ENCODE peak calls at places on chromosomes 6 and 20, in six cellular contexts. One of them, this sample, is unnamed.

GRCh38 chr6:141203902-141204575 is 928.7 kb upstream of the GJE1 start:
- DNase-seq in CD8-positive, alpha-beta memory T cell: no peak
- DNase-seq in uterus: no peak
- DNase-seq in lower lobe of right lung: no peak
- DNase-seq in CD4-positive, CD25-positive, alpha-beta regulatory T cell: no peak
- DNase-seq in sigmoid colon: no peak
- DNase-seq in this sample: no peak

GRCh38 chr6:2839195-2839981 is 2.3 kb downstream of the SERPINB1 start:
- DNase-seq in CD8-positive, alpha-beta memory T cell: no peak
- DNase-seq in uterus: no peak
- DNase-seq in lower lobe of right lung: no peak
- DNase-seq in CD4-positive, CD25-positive, alpha-beta regulatory T cell: no peak
- DNase-seq in sigmoid colon: no peak
- DNase-seq in this sample: no peak

GRCh38 chr20:11692567-11692966 is 225.1 kb upstream of the BTBD3 start:
- DNase-seq in CD8-positive, alpha-beta memory T cell: no peak
- DNase-seq in uterus: no peak
- DNase-seq in lower lobe of right lung: no peak
- DNase-seq in CD4-positive, CD25-positive, alpha-beta regulatory T cell: no peak
- DNase-seq in sigmoid colon: no peak
- DNase-seq in this sample: no peak

GRCh38 chr20:35773154-35773751 is 1.4 kb downstream of the PHF20 start:
- DNase-seq in CD8-positive, alpha-beta memory T cell: peak; percentile 25
- DNase-seq in uterus: no peak
- DNase-seq in lower lobe of right lung: no peak
- DNase-seq in CD4-positive, CD25-positive, alpha-beta regulatory T cell: peak; percentile 29
- DNase-seq in sigmoid colon: peak; percentile 66
- DNase-seq in this sample: no peak

GRCh38 chr20:16261733-16262277 is 311.4 kb downstream of the KIF16B start:
- DNase-seq in CD8-positive, alpha-beta memory T cell: no peak
- DNase-seq in uterus: no peak
- DNase-seq in lower lobe of right lung: no peak
- DNase-seq in CD4-positive, CD25-positive, alpha-beta regulatory T cell: no peak
- DNase-seq in sigmoid colon: no peak
- DNase-seq in this sample: no peak

GRCh38 chr6:158905277-158905676 is 86.1 kb upstream of the EZR start:
- DNase-seq in CD8-positive, alpha-beta memory T cell: no peak
- DNase-seq in uterus: no peak
- DNase-seq in lower lobe of right lung: no peak
- DNase-seq in CD4-positive, CD25-positive, alpha-beta regulatory T cell: no peak
- DNase-seq in sigmoid colon: no peak
- DNase-seq in this sample: no peak

GRCh38 chr20:37994512-37994911 is 38.7 kb downstream of the TTI1 start:
- DNase-seq in CD8-positive, alpha-beta memory T cell: no peak
- DNase-seq in uterus: no peak
- DNase-seq in lower lobe of right lung: peak; percentile 72
- DNase-seq in CD4-positive, CD25-positive, alpha-beta regulatory T cell: no peak
- DNase-seq in sigmoid colon: no peak
- DNase-seq in this sample: no peak

GRCh38 chr6:142902636-142903053 is 42.3 kb downstream of the HIVEP2 start:
- DNase-seq in CD8-positive, alpha-beta memory T cell: peak; percentile 65
- DNase-seq in uterus: no peak
- DNase-seq in lower lobe of right lung: peak; percentile 62
- DNase-seq in CD4-positive, CD25-positive, alpha-beta regulatory T cell: peak; percentile 84
- DNase-seq in sigmoid colon: peak; percentile 71
- DNase-seq in this sample: no peak

GRCh38 chr20:23937303-23938117 is 51.1 kb downstream of the GGTLC1 start:
- DNase-seq in CD8-positive, alpha-beta memory T cell: peak; percentile 52
- DNase-seq in uterus: peak; percentile 35
- DNase-seq in lower lobe of right lung: peak; percentile 59
- DNase-seq in CD4-positive, CD25-positive, alpha-beta regulatory T cell: peak; percentile 58
- DNase-seq in sigmoid colon: no peak
- DNase-seq in this sample: no peak

GRCh38 chr20:51930775-51931174 is 128.5 kb upstream of the SALL4 start:
- DNase-seq in CD8-positive, alpha-beta memory T cell: no peak
- DNase-seq in uterus: no peak
- DNase-seq in lower lobe of right lung: no peak
- DNase-seq in CD4-positive, CD25-positive, alpha-beta regulatory T cell: no peak
- DNase-seq in sigmoid colon: no peak
- DNase-seq in this sample: no peak

GRCh38 chr20:38196592-38196991 is 31.5 kb upstream of the TGM2 start:
- DNase-seq in CD8-positive, alpha-beta memory T cell: no peak
- DNase-seq in uterus: peak; percentile 49
- DNase-seq in lower lobe of right lung: peak; percentile 76
- DNase-seq in CD4-positive, CD25-positive, alpha-beta regulatory T cell: no peak
- DNase-seq in sigmoid colon: peak; percentile 78
- DNase-seq in this sample: no peak

GRCh38 chr6:32047855-32048766 is 9.9 kb downstream of the CYP21A2 start:
- DNase-seq in CD8-positive, alpha-beta memory T cell: peak; percentile 60
- DNase-seq in uterus: peak; percentile 82
- DNase-seq in lower lobe of right lung: peak; percentile 77
- DNase-seq in CD4-positive, CD25-positive, alpha-beta regulatory T cell: peak; percentile 55
- DNase-seq in sigmoid colon: peak; percentile 89
- DNase-seq in this sample: no peak

GRCh38 chr20:60453847-60454246 is 495.6 kb downstream of the CDH26 start:
- DNase-seq in CD8-positive, alpha-beta memory T cell: no peak
- DNase-seq in uterus: no peak
- DNase-seq in lower lobe of right lung: no peak
- DNase-seq in CD4-positive, CD25-positive, alpha-beta regulatory T cell: no peak
- DNase-seq in sigmoid colon: no peak
- DNase-seq in this sample: no peak

GRCh38 chr6:137341721-137342195 is 122.6 kb upstream of the IFNGR1 start:
- DNase-seq in CD8-positive, alpha-beta memory T cell: peak; percentile 40
- DNase-seq in uterus: no peak
- DNase-seq in lower lobe of right lung: peak; percentile 49
- DNase-seq in CD4-positive, CD25-positive, alpha-beta regulatory T cell: peak; percentile 64
- DNase-seq in sigmoid colon: no peak
- DNase-seq in this sample: no peak

GRCh38 chr6:5950448-5950847 is 56.3 kb downstream of the NRN1 start:
- DNase-seq in CD8-positive, alpha-beta memory T cell: no peak
- DNase-seq in uterus: no peak
- DNase-seq in lower lobe of right lung: no peak
- DNase-seq in CD4-positive, CD25-positive, alpha-beta regulatory T cell: no peak
- DNase-seq in sigmoid colon: no peak
- DNase-seq in this sample: no peak

GRCh38 chr20:41050361-41051019 is 21.9 kb downstream of the TOP1 start:
- DNase-seq in CD8-positive, alpha-beta memory T cell: no peak
- DNase-seq in uterus: no peak
- DNase-seq in lower lobe of right lung: no peak
- DNase-seq in CD4-positive, CD25-positive, alpha-beta regulatory T cell: no peak
- DNase-seq in sigmoid colon: no peak
- DNase-seq in this sample: no peak

DNA sequence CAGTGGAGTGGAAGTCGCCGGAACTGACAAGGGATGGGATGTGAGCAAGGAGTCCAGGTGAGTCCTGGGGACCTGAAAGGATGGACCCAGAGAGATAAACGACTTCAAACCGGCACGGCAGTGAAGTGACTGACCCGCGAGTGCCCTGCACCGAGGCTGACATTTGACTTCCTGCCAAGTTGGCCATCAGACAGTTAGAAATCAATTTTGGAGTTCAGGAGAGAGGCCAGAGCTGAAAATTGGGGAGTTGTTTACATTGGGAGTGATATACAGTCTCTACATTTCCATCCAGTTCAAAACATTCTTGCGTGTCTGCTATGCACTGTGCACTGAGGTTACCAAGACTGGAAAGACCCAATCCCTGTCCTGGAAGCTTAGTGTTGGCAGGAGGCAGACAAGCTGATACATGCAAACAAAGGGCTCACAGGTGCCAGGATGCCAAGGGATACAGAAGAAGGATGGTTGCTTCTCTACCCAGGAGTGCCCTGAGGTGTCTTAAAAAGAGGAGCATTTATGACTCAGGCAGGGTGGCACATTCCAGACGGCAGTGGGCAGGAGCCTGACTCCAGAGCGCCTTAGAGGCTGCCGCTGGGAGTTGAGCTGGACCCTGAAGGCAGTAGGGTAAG is 186.6 kb downstream of the MTHFD1L start:
- DNase-seq in CD8-positive, alpha-beta memory T cell: no peak
- DNase-seq in uterus: no peak
- DNase-seq in lower lobe of right lung: no peak
- DNase-seq in CD4-positive, CD25-positive, alpha-beta regulatory T cell: no peak
- DNase-seq in sigmoid colon: no peak
- DNase-seq in this sample: no peak
- H3K36me3 ChIP-seq in CD8-positive, alpha-beta memory T cell: no peaks in the 10 kb centered on the region
- H3K36me3 ChIP-seq in uterus: no peaks in the 10 kb centered on the region
- H3K36me3 ChIP-seq in lower lobe of right lung: no peaks in the 10 kb centered on the region
- H3K36me3 ChIP-seq in CD4-positive, CD25-positive, alpha-beta regulatory T cell: no peaks in the 10 kb centered on the region
- H3K36me3 ChIP-seq in sigmoid colon: no peaks in the 10 kb centered on the region
- H3K36me3 ChIP-seq in this sample: no peaks in the 10 kb centered on the region

GRCh38 chr20:21360686-21361085 is 36.6 kb downstream of the NKX2-4 start:
- DNase-seq in CD8-positive, alpha-beta memory T cell: no peak
- DNase-seq in uterus: no peak
- DNase-seq in lower lobe of right lung: no peak
- DNase-seq in CD4-positive, CD25-positive, alpha-beta regulatory T cell: no peak
- DNase-seq in sigmoid colon: no peak
- DNase-seq in this sample: no peak

GRCh38 chr20:21361266-21361665 is 36.1 kb downstream of the NKX2-4 start:
- DNase-seq in CD8-positive, alpha-beta memory T cell: no peak
- DNase-seq in uterus: no peak
- DNase-seq in lower lobe of right lung: no peak
- DNase-seq in CD4-positive, CD25-positive, alpha-beta regulatory T cell: no peak
- DNase-seq in sigmoid colon: no peak
- DNase-seq in this sample: no peak

GRCh38 chr20:21365771-21366170 is 31.6 kb downstream of the NKX2-4 start:
- DNase-seq in CD8-positive, alpha-beta memory T cell: no peak
- DNase-seq in uterus: no peak
- DNase-seq in lower lobe of right lung: no peak
- DNase-seq in CD4-positive, CD25-positive, alpha-beta regulatory T cell: no peak
- DNase-seq in sigmoid colon: no peak
- DNase-seq in this sample: no peak

GRCh38 chr20:21368791-21369190 is 28.5 kb downstream of the NKX2-4 start:
- DNase-seq in CD8-positive, alpha-beta memory T cell: no peak
- DNase-seq in uterus: no peak
- DNase-seq in lower lobe of right lung: no peak
- DNase-seq in CD4-positive, CD25-positive, alpha-beta regulatory T cell: no peak
- DNase-seq in sigmoid colon: no peak
- DNase-seq in this sample: no peak

DNA sequence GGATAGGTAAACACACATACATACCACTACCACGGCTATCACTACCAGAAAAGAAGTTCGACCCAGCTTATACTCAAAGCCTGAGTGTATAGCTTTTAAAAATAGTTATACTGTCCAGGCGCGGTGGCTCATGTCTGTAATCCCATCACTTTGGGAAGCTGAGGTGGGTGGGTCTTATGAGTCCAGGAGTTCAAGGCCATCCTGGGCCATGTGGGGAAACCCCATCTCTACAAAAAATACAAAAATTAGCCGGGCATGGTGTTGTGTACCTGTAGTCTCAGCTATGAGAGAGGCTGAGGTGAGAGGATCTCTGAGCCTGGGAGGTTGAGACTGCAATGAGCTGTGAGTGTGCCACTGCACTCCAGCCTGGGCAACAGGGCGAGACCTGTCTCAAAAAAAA is 32.9 kb downstream of the NKX2-4 start:
- DNase-seq in CD8-positive, alpha-beta memory T cell: no peak
- DNase-seq in uterus: no peak
- DNase-seq in lower lobe of right lung: no peak
- DNase-seq in CD4-positive, CD25-positive, alpha-beta regulatory T cell: no peak
- DNase-seq in sigmoid colon: no peak
- DNase-seq in this sample: no peak
- H3K36me3 ChIP-seq in CD8-positive, alpha-beta memory T cell: peaks cover 29% of the 10 kb centered on the region
- H3K36me3 ChIP-seq in uterus: no peaks in the 10 kb centered on the region
- H3K36me3 ChIP-seq in lower lobe of right lung: peaks cover 78% of the 10 kb centered on the region
- H3K36me3 ChIP-seq in CD4-positive, CD25-positive, alpha-beta regulatory T cell: peaks cover 60% of the 10 kb centered on the region
- H3K36me3 ChIP-seq in sigmoid colon: peaks cover 5% of the 10 kb centered on the region
- H3K36me3 ChIP-seq in this sample: peaks cover 41% of the 10 kb centered on the region

GRCh38 chr20:2114106-2114505 is 12.5 kb downstream of the STK35 start:
- DNase-seq in CD8-positive, alpha-beta memory T cell: no peak
- DNase-seq in uterus: peak; percentile 12
- DNase-seq in lower lobe of right lung: no peak
- DNase-seq in CD4-positive, CD25-positive, alpha-beta regulatory T cell: no peak
- DNase-seq in sigmoid colon: no peak
- DNase-seq in this sample: no peak
- H3K36me3 ChIP-seq in CD8-positive, alpha-beta memory T cell: peaks cover 13% of the 10 kb centered on the region
- H3K36me3 ChIP-seq in uterus: no peaks in the 10 kb centered on the region
- H3K36me3 ChIP-seq in lower lobe of right lung: peaks cover 24% of the 10 kb centered on the region
- H3K36me3 ChIP-seq in CD4-positive, CD25-positive, alpha-beta regulatory T cell: peaks cover 28% of the 10 kb centered on the region
- H3K36me3 ChIP-seq in sigmoid colon: peaks cover 5% of the 10 kb centered on the region
- H3K36me3 ChIP-seq in this sample: peaks cover 11% of the 10 kb centered on the region

GRCh38 chr6:53259860-53260580 is 88.7 kb downstream of the ELOVL5 start:
- DNase-seq in CD8-positive, alpha-beta memory T cell: no peak
- DNase-seq in uterus: no peak
- DNase-seq in lower lobe of right lung: no peak
- DNase-seq in CD4-positive, CD25-positive, alpha-beta regulatory T cell: no peak
- DNase-seq in sigmoid colon: no peak
- DNase-seq in this sample: no peak
- H3K36me3 ChIP-seq in CD8-positive, alpha-beta memory T cell: peaks cover 38% of the 10 kb centered on the region
- H3K36me3 ChIP-seq in uterus: no peaks in the 10 kb centered on the region
- H3K36me3 ChIP-seq in lower lobe of right lung: peaks cover 31% of the 10 kb centered on the region
- H3K36me3 ChIP-seq in CD4-positive, CD25-positive, alpha-beta regulatory T cell: peaks cover 59% of the 10 kb centered on the region
- H3K36me3 ChIP-seq in sigmoid colon: no peaks in the 10 kb centered on the region
- H3K36me3 ChIP-seq in this sample: no peaks in the 10 kb centered on the region

DNA sequence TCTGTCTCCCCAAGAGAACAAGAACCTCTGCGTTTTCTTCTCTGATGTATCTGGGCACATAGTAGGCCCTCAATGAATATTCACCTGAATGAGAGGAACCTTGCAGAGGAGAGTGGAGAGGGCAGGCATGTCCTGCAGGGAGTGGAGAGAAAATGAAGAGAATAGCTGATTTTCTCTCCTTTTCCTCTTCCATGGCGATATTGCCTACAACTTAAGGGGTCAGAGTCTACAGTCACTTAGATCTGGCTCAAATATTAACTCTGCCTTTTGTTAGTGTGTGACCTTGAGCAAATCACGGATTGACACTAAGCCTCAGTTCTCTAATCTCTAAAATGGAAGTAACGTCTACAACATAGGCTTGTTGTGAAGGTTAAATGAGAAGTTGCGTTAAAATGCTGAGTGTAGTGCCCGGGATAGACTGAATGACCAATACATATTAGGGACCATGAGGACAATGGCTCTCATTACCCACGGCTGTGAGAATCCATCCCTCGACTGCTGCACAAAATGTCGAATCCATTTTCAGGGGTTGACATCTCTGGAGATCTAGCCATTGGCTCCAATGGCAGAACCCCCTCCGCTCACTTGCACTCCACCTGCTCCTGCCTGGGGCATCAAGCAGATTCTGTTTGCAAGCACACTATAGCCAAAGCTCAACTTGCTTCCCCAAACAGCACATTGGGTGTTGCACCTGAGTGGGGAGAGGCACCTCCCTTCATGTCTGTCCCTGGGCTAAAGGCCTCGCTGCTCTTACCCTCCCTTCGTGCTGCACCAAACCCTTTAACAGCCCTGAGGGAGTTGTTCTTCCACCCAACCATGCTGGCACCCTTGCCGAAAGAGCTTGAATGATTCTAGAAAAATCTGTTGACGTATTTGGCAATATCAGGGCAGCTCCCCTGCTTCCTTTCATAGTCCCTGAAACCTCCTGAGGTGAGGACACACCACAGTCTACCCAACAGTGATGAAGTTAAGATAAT is 15.0 kb downstream of the CD83 start:
- DNase-seq in CD8-positive, alpha-beta memory T cell: no peak
- DNase-seq in uterus: no peak
- DNase-seq in lower lobe of right lung: no peak
- DNase-seq in CD4-positive, CD25-positive, alpha-beta regulatory T cell: no peak
- DNase-seq in sigmoid colon: no peak
- DNase-seq in this sample: no peak
- H3K36me3 ChIP-seq in CD8-positive, alpha-beta memory T cell: no peaks in the 10 kb centered on the region
- H3K36me3 ChIP-seq in uterus: no peaks in the 10 kb centered on the region
- H3K36me3 ChIP-seq in lower lobe of right lung: peaks cover 37% of the 10 kb centered on the region
- H3K36me3 ChIP-seq in CD4-positive, CD25-positive, alpha-beta regulatory T cell: peaks cover 40% of the 10 kb centered on the region
- H3K36me3 ChIP-seq in sigmoid colon: no peaks in the 10 kb centered on the region
- H3K36me3 ChIP-seq in this sample: no peaks in the 10 kb centered on the region

GRCh38 chr20:62398120-62398821 is 8.8 kb downstream of the CABLES2 start:
- DNase-seq in CD8-positive, alpha-beta memory T cell: no peak
- DNase-seq in uterus: no peak
- DNase-seq in lower lobe of right lung: no peak
- DNase-seq in CD4-positive, CD25-positive, alpha-beta regulatory T cell: no peak
- DNase-seq in sigmoid colon: no peak
- DNase-seq in this sample: no peak
- H3K36me3 ChIP-seq in CD8-positive, alpha-beta memory T cell: no peaks in the 10 kb centered on the region
- H3K36me3 ChIP-seq in uterus: no peaks in the 10 kb centered on the region
- H3K36me3 ChIP-seq in lower lobe of right lung: peaks cover 17% of the 10 kb centered on the region
- H3K36me3 ChIP-seq in CD4-positive, CD25-positive, alpha-beta regulatory T cell: peaks cover 3% of the 10 kb centered on the region
- H3K36me3 ChIP-seq in sigmoid colon: no peaks in the 10 kb centered on the region
- H3K36me3 ChIP-seq in this sample: no peaks in the 10 kb centered on the region